ENCODE peak calls at places on chromosomes 6 and 20, in nine cellular contexts. M is fibroblast of pulmonary artery; W is transverse colon; H is endothelial cell of umbilical vein; X is GM12878; J is hepatocyte; A is CD8-positive, alpha-beta T cell; Z is lung; I is left ventricle myocardium inferior. G is an unnamed sample.

GRCh38 chr6:150177260-150178246 is 34.7 kb downstream of the PPP1R14C start:
- DNase-seq in M (no peak), W (peak), H (no peak), X (no peak), J (peak), A (no peak), Z (no peak), I (peak), G (peak)

GRCh38 chr6:30885481-30885998 is 1.2 kb downstream of the DDR1 start:
- DNase-seq in M (peak), W (peak), H (no peak), X (no peak), J (peak), A (no peak), Z (peak), I (no peak), G (no peak)

GRCh38 chr6:79874531-79875132 is 72.7 kb downstream of the ELOVL4 start:
- DNase-seq in M (peak), W (no peak), H (no peak), X (no peak), J (no peak), A (no peak), Z (no peak), I (no peak), G (no peak)

GRCh38 chr6:54980511-54981275 is 134.1 kb downstream of the FAM83B start:
- DNase-seq in M (no peak), W (no peak), H (no peak), X (no peak), J (no peak), A (no peak), Z (no peak), I (no peak), G (no peak)

GRCh38 chr20:20869161-20869560 is 156.7 kb upstream of the RALGAPA2 start:
- DNase-seq in M (no peak), W (no peak), H (no peak), X (no peak), J (no peak), A (no peak), Z (no peak), I (no peak), G (no peak)

GRCh38 chr6:143333081-143333480 is 117.4 kb downstream of the ADAT2 start:
- DNase-seq in M (no peak), W (no peak), H (no peak), X (no peak), J (no peak), A (no peak), Z (no peak), I (no peak), G (no peak)

GRCh38 chr20:62123450-62124118 is 1.3 kb downstream of the LSM14B start:
- DNase-seq in M (peak), W (no peak), H (peak), X (no peak), J (peak), A (no peak), Z (peak), I (no peak), G (no peak)

GRCh38 chr20:19742974-19743649 is 14.9 kb upstream of the RIN2 start:
- DNase-seq in M (no peak), W (no peak), H (no peak), X (no peak), J (peak), A (no peak), Z (no peak), I (no peak), G (no peak)

GRCh38 chr6:33070909-33071308 is 2.5 kb downstream of the HLA-DPA1 start:
- DNase-seq in M (no peak), W (no peak), H (no peak), X (no peak), J (no peak), A (no peak), Z (no peak), I (no peak), G (no peak)

GRCh38 chr20:431012-431904 is 23.2 kb downstream of the RBCK1 start:
- DNase-seq in M (peak), W (peak), H (peak), X (no peak), J (peak), A (no peak), Z (peak), I (peak), G (peak)

GRCh38 chr6:155182103-155182502 is 81.7 kb upstream of the CLDN20 start:
- DNase-seq in M (no peak), W (no peak), H (no peak), X (no peak), J (no peak), A (no peak), Z (no peak), I (no peak), G (no peak)

GRCh38 chr20:7704021-7704420 is 236.2 kb downstream of the HAO1 start:
- DNase-seq in M (no peak), W (no peak), H (no peak), X (no peak), J (no peak), A (no peak), Z (no peak), I (no peak), G (no peak)

GRCh38 chr20:2955257-2955950 is 82.1 kb downstream of the PTPRA start:
- DNase-seq in M (no peak), W (no peak), H (no peak), X (no peak), J (no peak), A (no peak), Z (no peak), I (no peak), G (no peak)

GRCh38 chr6:73525546-73526330 is 4.9 kb upstream of the EEF1A1 start:
- DNase-seq in M (no peak), W (no peak), H (no peak), X (no peak), J (no peak), A (no peak), Z (no peak), I (no peak), G (no peak)

GRCh38 chr20:9508240-9508661 is 6.1 kb upstream of the LAMP5 start:
- DNase-seq in M (no peak), W (no peak), H (no peak), X (no peak), J (no peak), A (no peak), Z (no peak), I (no peak), G (no peak)

GRCh38 chr20:20410678-20411077 is 42.8 kb downstream of the INSM1 start:
- DNase-seq in M (peak), W (peak), H (peak), X (no peak), J (peak), A (no peak), Z (no peak), I (peak), G (no peak)

GRCh38 chr20:10217517-10218410 is 866 bp upstream of the SNAP25 start:
- DNase-seq in M (peak), W (peak), H (peak), X (no peak), J (peak), A (no peak), Z (no peak), I (no peak), G (peak)

GRCh38 chr20:34874094-34874654 is 1.5 kb upstream of the GGT7 start:
- DNase-seq in M (peak), W (peak), H (peak), X (peak), J (peak), A (no peak), Z (peak), I (peak), G (peak)
- TF ChIP-seq CTCF in M (peak), W (peak), H (peak), X (peak), J (peak), A (peak), Z (peak), I (peak), G (peak)

DNA sequence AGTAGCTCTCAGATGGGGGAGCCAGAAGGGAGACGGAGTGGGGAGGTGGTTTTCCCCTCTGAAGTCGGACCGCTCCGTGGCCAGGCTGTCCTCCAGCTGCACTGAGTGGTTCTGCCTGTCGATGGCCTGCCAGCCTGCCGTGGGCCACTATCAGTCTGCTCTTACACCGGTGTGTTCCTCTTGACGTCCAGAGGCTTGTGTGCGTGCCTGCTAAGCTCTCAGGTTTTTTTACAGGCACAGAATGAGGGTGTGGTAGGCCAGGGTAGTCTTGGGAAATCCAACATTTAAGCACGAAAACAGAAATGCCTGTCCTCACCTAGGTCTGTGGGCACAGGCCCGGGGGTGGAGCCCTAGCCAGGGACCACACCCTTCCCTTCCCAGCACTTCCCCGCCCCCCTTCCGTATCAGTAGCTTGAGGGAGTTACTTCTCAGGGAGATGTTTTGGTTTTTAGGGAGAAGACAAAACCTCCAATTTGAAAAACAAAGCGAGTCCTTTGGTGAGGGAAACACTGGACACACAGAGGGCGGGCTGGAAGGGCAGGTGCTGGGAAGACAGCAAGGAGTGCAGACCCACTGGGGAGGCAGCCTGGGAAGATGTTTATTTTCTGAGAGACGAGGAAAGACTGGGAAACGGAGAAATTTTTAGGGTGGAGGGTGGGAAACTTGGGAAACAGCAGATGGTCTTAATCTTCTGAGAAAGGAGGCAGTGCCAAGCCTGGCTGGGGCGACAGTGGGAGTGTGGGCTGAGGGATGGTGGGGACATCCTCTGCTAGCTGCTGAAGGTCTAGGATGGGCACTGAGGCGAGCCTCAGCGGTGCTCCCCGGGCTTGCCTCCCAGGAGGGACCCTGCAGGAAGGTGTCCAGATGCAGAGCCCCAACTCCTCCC is 106.5 kb downstream of the LY86 start:
- DNase-seq in M (no peak), W (peak), H (no peak), X (no peak), J (peak), A (no peak), Z (peak), I (peak), G (no peak)
- H3K4me3 ChIP-seq in M (no peak), W (no peak), H (no peak), X (no peak), J (no peak), A (no peak), Z (no peak), I (peak), G (no peak)

DNA sequence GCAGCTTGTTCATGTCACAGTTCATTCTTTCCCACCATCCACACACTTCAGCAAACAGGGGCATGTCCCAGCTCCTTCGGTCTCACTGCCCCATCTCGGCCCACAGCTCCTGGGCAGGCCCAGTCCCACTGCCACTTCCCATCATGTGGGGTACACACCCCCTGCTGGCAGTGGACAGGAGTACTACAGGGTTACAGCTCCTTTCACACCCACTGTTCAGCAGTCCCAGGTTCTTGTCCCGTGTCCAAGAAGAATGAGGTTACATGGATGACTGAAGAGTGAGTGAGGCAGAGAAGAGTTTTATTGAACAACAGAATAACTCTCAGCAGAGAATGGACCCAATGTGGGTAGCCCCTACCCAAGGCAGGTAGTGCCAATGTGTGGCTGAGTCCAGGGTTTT is 77.8 kb upstream of the SMLR1 start:
- DNase-seq in M (no peak), W (no peak), H (no peak), X (no peak), J (peak), A (no peak), Z (no peak), I (no peak), G (no peak)
- TF ChIP-seq CTCF in M (no peak), W (no peak), H (peak), X (peak), J (peak), A (no peak), Z (no peak), I (no peak), G (no peak)

GRCh38 chr6:169323221-169323620 is 69.6 kb upstream of the THBS2 start:
- DNase-seq in M (no peak), W (no peak), H (no peak), X (no peak), J (no peak), A (no peak), Z (peak), I (no peak), G (no peak)

GRCh38 chr6:169321546-169321945 is 67.9 kb upstream of the THBS2 start:
- DNase-seq in M (no peak), W (no peak), H (no peak), X (no peak), J (no peak), A (no peak), Z (no peak), I (no peak), G (no peak)

GRCh38 chr6:169317441-169318202 is 64.0 kb upstream of the THBS2 start:
- DNase-seq in M (no peak), W (no peak), H (no peak), X (no peak), J (no peak), A (no peak), Z (no peak), I (no peak), G (no peak)

GRCh38 chr6:169319561-169319960 is 65.9 kb upstream of the THBS2 start:
- DNase-seq in M (no peak), W (no peak), H (no peak), X (no peak), J (no peak), A (no peak), Z (no peak), I (no peak), G (no peak)

DNA sequence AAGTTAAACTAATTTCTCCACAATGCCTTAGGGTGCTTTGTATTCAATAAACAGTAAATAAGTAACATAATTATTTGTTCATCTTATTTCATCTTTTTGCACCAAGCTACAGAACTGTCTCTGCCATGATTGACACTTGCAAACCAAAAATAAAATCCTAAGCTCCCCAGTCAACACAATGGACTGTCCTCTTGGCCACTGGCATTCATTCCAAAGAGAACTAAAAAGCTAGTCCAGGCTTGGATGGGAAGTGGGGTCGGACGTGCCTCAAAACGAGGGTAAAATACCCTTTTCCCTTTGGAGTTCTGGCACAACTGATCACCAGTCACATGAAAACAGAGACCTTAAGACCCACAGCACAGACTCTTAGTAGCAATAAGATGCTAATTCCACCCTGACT is 66.4 kb upstream of the THBS2 start:
- DNase-seq in M (peak), W (no peak), H (no peak), X (no peak), J (no peak), A (no peak), Z (no peak), I (no peak), G (no peak)
- H3K4me3 ChIP-seq in M (no peak), W (no peak), H (no peak), X (no peak), J (no peak), A (no peak), Z (no peak), I (no peak), G (no peak)

DNA sequence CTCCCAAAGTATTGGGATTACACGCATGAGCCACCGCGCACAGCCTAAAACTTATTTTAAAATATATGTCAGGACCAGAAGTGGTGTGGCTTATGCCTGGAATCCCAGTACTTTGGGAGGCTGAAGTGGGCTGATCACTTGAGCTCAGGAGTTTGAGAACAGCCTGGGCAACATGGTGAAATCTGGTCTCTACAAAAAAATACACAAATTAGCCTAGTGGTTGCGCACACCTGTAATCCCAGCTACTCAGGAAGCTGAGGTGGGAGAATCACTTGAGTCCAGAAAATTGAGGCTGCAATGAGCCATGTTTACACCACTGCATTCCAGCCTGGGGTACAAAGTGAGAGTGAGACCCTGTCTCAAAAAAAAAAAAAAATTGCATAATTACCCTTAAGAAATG is 13.7 kb downstream of the PXT1 start:
- DNase-seq in M (no peak), W (no peak), H (no peak), X (no peak), J (no peak), A (no peak), Z (no peak), I (no peak), G (no peak)
- TF ChIP-seq CTCF in M (peak), W (peak), H (peak), X (no peak), J (no peak), A (no peak), Z (no peak), I (no peak), G (peak)

GRCh38 chr6:11785449-11785951 is 6.9 kb upstream of the ADTRP start:
- DNase-seq in M (peak), W (no peak), H (no peak), X (peak), J (no peak), A (no peak), Z (no peak), I (no peak), G (no peak)
- H3K4me3 ChIP-seq in M (no peak), W (no peak), H (no peak), X (peak), J (no peak), A (no peak), Z (no peak), I (no peak), G (no peak)

GRCh38 chr6:135759831-135760230 is 91.7 kb upstream of the PDE7B start:
- DNase-seq in M (peak), W (no peak), H (peak), X (no peak), J (no peak), A (no peak), Z (no peak), I (no peak), G (no peak)
- TF ChIP-seq CTCF in M (peak), W (no peak), H (no peak), X (no peak), J (peak), A (no peak), Z (no peak), I (no peak), G (peak)

GRCh38 chr6:81326856-81327561 is 425.5 kb downstream of the TENT5A start:
- DNase-seq in M (no peak), W (no peak), H (no peak), X (no peak), J (no peak), A (no peak), Z (no peak), I (no peak), G (no peak)
- H3K4me3 ChIP-seq in M (no peak), W (no peak), H (no peak), X (no peak), J (no peak), A (no peak), Z (no peak), I (no peak), G (no peak)